ENCODE peak calls at places on chromosomes 4 and X, in ten cellular contexts. J is sigmoid colon, Y is mucosa of descending colon, L is fibroblast of lung, I is neural progenitor cell, N is GM13977, X is stomach, E is HFFc6, C is AG04450, A is IMR-90. V is an unnamed sample.

GRCh38 chrX:15947648-15948317 is 93.2 kb upstream of the AP1S2 start:
- DNase-seq in J (no peak), Y (no peak), L (peak), I (peak), N (no peak), X (no peak), E (peak), C (peak), A (peak), V (no peak)

GRCh38 chrX:7514871-7515599 is 327.9 kb upstream of the VCX start:
- DNase-seq in J (no peak), Y (no peak), L (no peak), I (no peak), N (no peak), X (no peak), E (no peak), C (no peak), A (no peak), V (no peak)

GRCh38 chrX:10759400-10759799 is 139.0 kb upstream of the MID1 start:
- DNase-seq in J (no peak), Y (no peak), L (no peak), I (no peak), N (no peak), X (no peak), E (no peak), C (no peak), A (no peak), V (no peak)

GRCh38 chrX:44871114-44871645 is 1.8 kb upstream of the KDM6A start:
- DNase-seq in J (no peak), Y (peak), L (peak), I (peak), N (no peak), X (peak), E (no peak), C (no peak), A (no peak), V (no peak)

GRCh38 chrX:47093248-47093647 is 15.0 kb downstream of the RGN start:
- DNase-seq in J (no peak), Y (peak), L (peak), I (peak), N (peak), X (no peak), E (peak), C (peak), A (peak), V (no peak)

GRCh38 chrX:40146471-40147398 is 49.0 kb upstream of the BCOR start:
- DNase-seq in J (peak), Y (peak), L (no peak), I (peak), N (peak), X (no peak), E (peak), C (no peak), A (peak), V (no peak)

GRCh38 chr4:160202802-160203201 is 1099.9 kb downstream of the RAPGEF2 start:
- DNase-seq in J (no peak), Y (no peak), L (no peak), I (no peak), N (peak), X (no peak), E (no peak), C (no peak), A (no peak), V (no peak)

GRCh38 chr4:119750771-119751170 is 122.2 kb upstream of the PDE5A start:
- DNase-seq in J (no peak), Y (no peak), L (no peak), I (no peak), N (no peak), X (no peak), E (peak), C (no peak), A (peak), V (no peak)

GRCh38 chrX:150508461-150509367 is 59.7 kb upstream of the MTM1 start:
- DNase-seq in J (peak), Y (peak), L (peak), I (peak), N (no peak), X (peak), E (no peak), C (no peak), A (peak), V (no peak)

GRCh38 chr4:14348506-14348905 is 653.8 kb upstream of the CPEB2 start:
- DNase-seq in J (no peak), Y (no peak), L (peak), I (no peak), N (no peak), X (no peak), E (no peak), C (no peak), A (peak), V (no peak)

GRCh38 chr4:64539234-64539849 is 130.1 kb upstream of the TECRL start:
- DNase-seq in J (no peak), Y (peak), L (peak), I (peak), N (peak), X (peak), E (peak), C (no peak), A (peak), V (no peak)

GRCh38 chr4:7472443-7473013 is 37.8 kb upstream of the PSAPL1 start:
- DNase-seq in J (no peak), Y (no peak), L (no peak), I (peak), N (no peak), X (no peak), E (no peak), C (no peak), A (no peak), V (no peak)

GRCh38 chrX:2828404-2829065 is at the start of gene GYG2:
- DNase-seq in J (no peak), Y (peak), L (peak), I (peak), N (no peak), X (peak), E (no peak), C (no peak), A (peak), V (peak)

GRCh38 chr4:151238477-151238876 is 38.5 kb upstream of the PRSS48 start:
- DNase-seq in J (no peak), Y (no peak), L (peak), I (no peak), N (no peak), X (no peak), E (peak), C (no peak), A (peak), V (no peak)

GRCh38 chrX:29903365-29903764 is 312.0 kb upstream of the MAGEB2 start:
- DNase-seq in J (no peak), Y (no peak), L (peak), I (no peak), N (no peak), X (no peak), E (no peak), C (no peak), A (peak), V (no peak)

GRCh38 chrX:128616933-128617332 is 564.7 kb upstream of the ACTRT1 start:
- DNase-seq in J (no peak), Y (no peak), L (no peak), I (no peak), N (no peak), X (no peak), E (no peak), C (no peak), A (no peak), V (no peak)

GRCh38 chrX:140123446-140123845 is 158.1 kb upstream of the CXorf66 start:
- DNase-seq in J (no peak), Y (peak), L (no peak), I (peak), N (no peak), X (no peak), E (no peak), C (no peak), A (no peak), V (no peak)
- TF ChIP-seq CTCF in J (no peak), Y (no peak), L (no peak), I (peak), N (peak), X (no peak), E (no peak), C (no peak), A (peak), V (peak)

GRCh38 chr4:149897784-149898183 is 82.1 kb upstream of the IQCM start:
- DNase-seq in J (no peak), Y (no peak), L (peak), I (peak), N (no peak), X (no peak), E (no peak), C (no peak), A (peak), V (no peak)
- TF ChIP-seq CTCF in J (no peak), Y (no peak), L (peak), I (peak), N (peak), X (no peak), E (peak), C (peak), A (peak), V (peak)

GRCh38 chrX:53288173-53288572 is 6.8 kb upstream of the IQSEC2 start:
- DNase-seq in J (no peak), Y (no peak), L (peak), I (peak), N (no peak), X (no peak), E (no peak), C (no peak), A (no peak), V (no peak)

GRCh38 chrX:53290441-53291041 is 9.2 kb upstream of the IQSEC2 start:
- DNase-seq in J (no peak), Y (no peak), L (no peak), I (no peak), N (no peak), X (no peak), E (no peak), C (no peak), A (no peak), V (no peak)

GRCh38 chrX:53291596-53291995 is 10.2 kb upstream of the IQSEC2 start:
- DNase-seq in J (no peak), Y (no peak), L (no peak), I (no peak), N (no peak), X (no peak), E (no peak), C (no peak), A (no peak), V (no peak)

GRCh38 chrX:53294024-53294648 is 12.8 kb upstream of the IQSEC2 start:
- DNase-seq in J (no peak), Y (no peak), L (peak), I (no peak), N (no peak), X (no peak), E (no peak), C (no peak), A (peak), V (no peak)
- TF ChIP-seq CTCF in J (no peak), Y (no peak), L (peak), I (peak), N (no peak), X (no peak), E (peak), C (peak), A (peak), V (no peak)

DNA sequence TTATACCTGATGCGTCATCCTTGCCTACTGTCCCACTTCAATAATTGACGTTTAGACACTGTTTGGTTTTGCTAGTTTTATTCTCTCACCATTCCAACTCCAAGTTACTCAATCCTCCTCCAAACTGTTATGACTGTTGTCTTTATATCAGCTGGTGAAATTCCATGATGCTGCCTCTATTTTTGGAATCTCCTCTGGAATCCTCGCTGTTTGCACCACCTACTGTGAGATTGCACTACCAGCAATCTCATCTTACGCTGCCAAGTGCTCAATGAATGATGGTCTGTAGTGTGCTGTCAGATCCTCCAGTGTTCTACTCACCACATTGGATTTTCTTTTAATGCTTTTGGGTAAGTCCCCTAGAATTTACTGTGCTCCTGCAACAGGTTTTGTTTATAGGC is 13.2 kb upstream of the PCDH18 start:
- DNase-seq in J (peak), Y (no peak), L (peak), I (peak), N (no peak), X (no peak), E (peak), C (peak), A (peak), V (no peak)
- TF ChIP-seq CTCF in J (no peak), Y (no peak), L (peak), I (no peak), N (no peak), X (no peak), E (no peak), C (peak), A (peak), V (no peak)

V was measured in mesothelial cell of epicardium.